ENCODE peak calls at places on chromosome 1, in nine cellular contexts. One of them, this sample, is unnamed.
A peak's percentile ranks its signal among the peaks of the same experiment; 100 is the strongest.

GRCh38 chr1:201436461-201436860 is 14.9 kb upstream of the TNNI1 start:
- DNase-seq in breast epithelium: no peak
- DNase-seq in stomach: no peak
- DNase-seq in GM23338: peak; percentile 78
- DNase-seq in H1: peak; percentile 63
- DNase-seq in esophagus muscularis mucosa: no peak
- DNase-seq in transverse colon: no peak
- DNase-seq in sigmoid colon: no peak
- DNase-seq in SK-N-SH: no peak
- DNase-seq in this sample: no peak

GRCh38 chr1:225554216-225554812 is 98.6 kb downstream of the ENAH start:
- DNase-seq in breast epithelium: no peak
- DNase-seq in esophagus muscularis mucosa: no peak
- DNase-seq in GM23338: peak; percentile 64
- DNase-seq in stomach: no peak
- DNase-seq in transverse colon: no peak
- DNase-seq in H1: no peak
- DNase-seq in SK-N-SH: peak; percentile 53
- DNase-seq in sigmoid colon: no peak
- DNase-seq in this sample: no peak

GRCh38 chr1:3537359-3537758 is 73.9 kb downstream of the MEGF6 start:
- DNase-seq in transverse colon: no peak
- DNase-seq in stomach: no peak
- DNase-seq in H1: no peak
- DNase-seq in GM23338: no peak
- DNase-seq in sigmoid colon: no peak
- DNase-seq in breast epithelium: no peak
- DNase-seq in SK-N-SH: no peak
- DNase-seq in esophagus muscularis mucosa: no peak
- DNase-seq in this sample: no peak

GRCh38 chr1:234214911-234215892 is 158.1 kb upstream of the COA6 start:
- DNase-seq in transverse colon: peak; percentile 13
- DNase-seq in breast epithelium: peak; percentile 80
- DNase-seq in GM23338: peak; percentile 76
- DNase-seq in H1: peak; percentile 73
- DNase-seq in stomach: peak; percentile 64
- DNase-seq in esophagus muscularis mucosa: no peak
- DNase-seq in SK-N-SH: no peak
- DNase-seq in sigmoid colon: no peak
- DNase-seq in this sample: no peak

GRCh38 chr1:165143437-165144065 is 213.0 kb downstream of the LMX1A start:
- DNase-seq in stomach: peak; percentile 32
- DNase-seq in sigmoid colon: no peak
- DNase-seq in esophagus muscularis mucosa: no peak
- DNase-seq in SK-N-SH: no peak
- DNase-seq in breast epithelium: no peak
- DNase-seq in GM23338: peak; percentile 62
- DNase-seq in transverse colon: peak; percentile 35
- DNase-seq in H1: peak; percentile 84
- DNase-seq in this sample: no peak

GRCh38 chr1:225882699-225883615 is 777 bp upstream of the TMEM63A start:
- DNase-seq in H1: no peak
- DNase-seq in breast epithelium: peak; percentile 24
- DNase-seq in transverse colon: peak; percentile 61
- DNase-seq in sigmoid colon: peak; percentile 81
- DNase-seq in esophagus muscularis mucosa: no peak
- DNase-seq in stomach: peak; percentile 73
- DNase-seq in GM23338: peak; percentile 65
- DNase-seq in SK-N-SH: peak; percentile 84
- DNase-seq in this sample: no peak

GRCh38 chr1:236502972-236503639 is 20.7 kb upstream of the LGALS8 start:
- DNase-seq in transverse colon: peak; percentile 63
- DNase-seq in stomach: peak; percentile 62
- DNase-seq in sigmoid colon: peak; percentile 68
- DNase-seq in breast epithelium: peak; percentile 50
- DNase-seq in H1: peak; percentile 76
- DNase-seq in SK-N-SH: no peak
- DNase-seq in GM23338: peak; percentile 89
- DNase-seq in esophagus muscularis mucosa: no peak
- DNase-seq in this sample: no peak

GRCh38 chr1:84613887-84614286 is 39.6 kb upstream of the CTBS start:
- DNase-seq in sigmoid colon: no peak
- DNase-seq in GM23338: no peak
- DNase-seq in H1: no peak
- DNase-seq in stomach: no peak
- DNase-seq in SK-N-SH: no peak
- DNase-seq in esophagus muscularis mucosa: peak; percentile 37
- DNase-seq in breast epithelium: no peak
- DNase-seq in transverse colon: no peak
- DNase-seq in this sample: no peak

GRCh38 chr1:209411491-209411929 is 172.0 kb upstream of the CAMK1G start:
- DNase-seq in stomach: no peak
- DNase-seq in H1: no peak
- DNase-seq in esophagus muscularis mucosa: no peak
- DNase-seq in sigmoid colon: no peak
- DNase-seq in GM23338: no peak
- DNase-seq in breast epithelium: peak; percentile 59
- DNase-seq in transverse colon: no peak
- DNase-seq in SK-N-SH: no peak
- DNase-seq in this sample: no peak

DNA sequence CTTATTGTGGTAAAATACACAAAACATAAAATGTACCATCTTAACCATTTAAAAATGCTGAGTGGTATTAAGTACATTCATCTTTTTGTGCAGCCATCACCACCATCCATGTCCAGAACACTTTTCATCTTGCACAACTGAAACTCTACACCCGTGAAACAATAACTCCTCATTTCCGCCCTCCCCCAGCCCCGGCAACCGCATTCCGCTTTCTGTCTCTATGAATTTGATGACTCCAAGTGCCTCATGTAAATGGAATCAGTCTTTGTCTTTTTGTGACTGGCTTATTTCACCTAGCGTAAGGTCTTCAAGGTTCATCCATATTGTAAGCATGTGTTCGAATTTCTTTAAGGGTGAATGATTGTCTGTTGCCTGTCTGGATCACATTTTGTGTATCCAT is 37.2 kb downstream of the SCCPDH start:
- DNase-seq in transverse colon: no peak
- DNase-seq in stomach: no peak
- DNase-seq in breast epithelium: no peak
- DNase-seq in H1: no peak
- DNase-seq in GM23338: no peak
- DNase-seq in esophagus muscularis mucosa: no peak
- DNase-seq in SK-N-SH: no peak
- DNase-seq in sigmoid colon: no peak
- DNase-seq in this sample: no peak
- H3K36me3 ChIP-seq in transverse colon: peaks cover 5% of the 10 kb centered on the region
- H3K36me3 ChIP-seq in stomach: peaks cover 7% of the 10 kb centered on the region
- H3K36me3 ChIP-seq in breast epithelium: no peaks in the 10 kb centered on the region
- H3K36me3 ChIP-seq in H1: no peaks in the 10 kb centered on the region
- H3K36me3 ChIP-seq in GM23338: peaks cover 4% of the 10 kb centered on the region
- H3K36me3 ChIP-seq in esophagus muscularis mucosa: peaks cover 10% of the 10 kb centered on the region
- H3K36me3 ChIP-seq in SK-N-SH: peaks cover 78% of the 10 kb centered on the region
- H3K36me3 ChIP-seq in sigmoid colon: peaks cover 25% of the 10 kb centered on the region
- H3K36me3 ChIP-seq in this sample: peaks cover 10% of the 10 kb centered on the region

GRCh38 chr1:43024905-43025304 is 66.2 kb upstream of the SLC2A1 start:
- DNase-seq in stomach: no peak
- DNase-seq in sigmoid colon: no peak
- DNase-seq in GM23338: no peak
- DNase-seq in transverse colon: no peak
- DNase-seq in SK-N-SH: no peak
- DNase-seq in H1: no peak
- DNase-seq in esophagus muscularis mucosa: no peak
- DNase-seq in breast epithelium: no peak
- DNase-seq in this sample: no peak

GRCh38 chr1:43019226-43019625 is 60.6 kb upstream of the SLC2A1 start:
- DNase-seq in H1: no peak
- DNase-seq in GM23338: no peak
- DNase-seq in breast epithelium: no peak
- DNase-seq in esophagus muscularis mucosa: no peak
- DNase-seq in SK-N-SH: no peak
- DNase-seq in stomach: no peak
- DNase-seq in sigmoid colon: no peak
- DNase-seq in transverse colon: no peak
- DNase-seq in this sample: no peak

GRCh38 chr1:43018091-43018490 is 59.4 kb upstream of the SLC2A1 start:
- DNase-seq in stomach: no peak
- DNase-seq in SK-N-SH: no peak
- DNase-seq in transverse colon: no peak
- DNase-seq in H1: no peak
- DNase-seq in esophagus muscularis mucosa: no peak
- DNase-seq in breast epithelium: no peak
- DNase-seq in GM23338: no peak
- DNase-seq in sigmoid colon: no peak
- DNase-seq in this sample: no peak

GRCh38 chr1:43021547-43022474 is 63.1 kb upstream of the SLC2A1 start:
- DNase-seq in H1: no peak
- DNase-seq in sigmoid colon: no peak
- DNase-seq in GM23338: no peak
- DNase-seq in stomach: no peak
- DNase-seq in esophagus muscularis mucosa: no peak
- DNase-seq in breast epithelium: peak; percentile 82
- DNase-seq in transverse colon: no peak
- DNase-seq in SK-N-SH: no peak
- DNase-seq in this sample: no peak
- H3K27ac ChIP-seq in H1: no peak overlapping the region
- H3K27ac ChIP-seq in sigmoid colon: no peak overlapping the region
- H3K27ac ChIP-seq in GM23338: no peak overlapping the region
- H3K27ac ChIP-seq in stomach: no peak overlapping the region
- H3K27ac ChIP-seq in esophagus muscularis mucosa: no peak overlapping the region
- H3K27ac ChIP-seq in breast epithelium: peak overlapping the region; percentile 77
- H3K27ac ChIP-seq in transverse colon: no peak overlapping the region
- H3K27ac ChIP-seq in SK-N-SH: no peak overlapping the region
- H3K27ac ChIP-seq in this sample: no peak overlapping the region

DNA sequence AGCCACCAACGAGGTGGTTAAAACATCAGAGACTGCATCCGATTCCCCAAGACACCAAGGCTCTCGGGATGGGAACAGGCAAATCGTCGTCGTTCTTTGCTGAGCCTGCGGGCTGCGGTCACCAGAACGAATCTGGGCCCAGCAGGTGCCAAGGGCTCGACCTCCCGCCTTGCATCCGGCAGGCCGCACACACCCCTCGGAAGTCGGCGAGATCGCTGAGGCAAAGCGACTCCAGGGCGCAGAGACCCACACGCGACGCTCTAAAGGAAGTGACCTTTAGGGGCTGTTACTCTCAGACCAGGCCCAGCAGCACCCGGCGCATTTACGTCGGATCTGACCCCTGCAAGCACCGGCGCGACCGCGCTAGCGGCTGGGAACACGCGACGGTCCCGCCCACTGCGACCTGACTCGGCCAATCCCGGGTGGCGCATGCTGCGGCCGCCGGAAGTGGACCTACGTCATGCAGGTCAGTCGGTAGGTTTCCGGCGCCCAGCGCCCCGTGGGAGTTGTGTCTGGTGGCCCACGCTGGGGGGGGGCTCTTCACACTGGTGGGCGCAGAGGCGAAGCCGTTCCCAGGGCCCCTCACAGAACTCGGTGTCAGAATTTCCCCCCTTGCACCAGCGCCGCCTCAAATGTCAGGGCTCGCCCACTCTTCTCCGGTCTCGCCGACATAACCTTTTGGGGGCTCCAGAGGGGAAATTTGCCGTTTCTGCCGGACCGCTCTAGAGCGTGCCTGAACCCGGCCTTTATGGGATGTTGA is 7.5 kb upstream of the PARK7 start:
- DNase-seq in transverse colon: peak; percentile 96
- DNase-seq in SK-N-SH: peak; percentile 96
- DNase-seq in stomach: peak; percentile 96
- DNase-seq in breast epithelium: peak; percentile 91
- DNase-seq in sigmoid colon: peak; percentile 98
- DNase-seq in esophagus muscularis mucosa: peak; percentile 98
- DNase-seq in H1: peak; percentile 83
- DNase-seq in GM23338: peak; percentile 80
- DNase-seq in this sample: no peak
- TF ChIP-seq POLR2AphosphoS5 in transverse colon: peak; percentile 89
- TF ChIP-seq POLR2AphosphoS5 in SK-N-SH: peak; percentile 80
- TF ChIP-seq POLR2AphosphoS5 in stomach: peak; percentile 96
- TF ChIP-seq POLR2AphosphoS5 in breast epithelium: peak; percentile 82
- TF ChIP-seq POLR2AphosphoS5 in sigmoid colon: peak; percentile 93
- TF ChIP-seq POLR2AphosphoS5 in esophagus muscularis mucosa: peak; percentile 91
- TF ChIP-seq POLR2AphosphoS5 in H1: no peak
- TF ChIP-seq POLR2AphosphoS5 in GM23338: peak; percentile 51
- TF ChIP-seq POLR2AphosphoS5 in this sample: no peak

DNA sequence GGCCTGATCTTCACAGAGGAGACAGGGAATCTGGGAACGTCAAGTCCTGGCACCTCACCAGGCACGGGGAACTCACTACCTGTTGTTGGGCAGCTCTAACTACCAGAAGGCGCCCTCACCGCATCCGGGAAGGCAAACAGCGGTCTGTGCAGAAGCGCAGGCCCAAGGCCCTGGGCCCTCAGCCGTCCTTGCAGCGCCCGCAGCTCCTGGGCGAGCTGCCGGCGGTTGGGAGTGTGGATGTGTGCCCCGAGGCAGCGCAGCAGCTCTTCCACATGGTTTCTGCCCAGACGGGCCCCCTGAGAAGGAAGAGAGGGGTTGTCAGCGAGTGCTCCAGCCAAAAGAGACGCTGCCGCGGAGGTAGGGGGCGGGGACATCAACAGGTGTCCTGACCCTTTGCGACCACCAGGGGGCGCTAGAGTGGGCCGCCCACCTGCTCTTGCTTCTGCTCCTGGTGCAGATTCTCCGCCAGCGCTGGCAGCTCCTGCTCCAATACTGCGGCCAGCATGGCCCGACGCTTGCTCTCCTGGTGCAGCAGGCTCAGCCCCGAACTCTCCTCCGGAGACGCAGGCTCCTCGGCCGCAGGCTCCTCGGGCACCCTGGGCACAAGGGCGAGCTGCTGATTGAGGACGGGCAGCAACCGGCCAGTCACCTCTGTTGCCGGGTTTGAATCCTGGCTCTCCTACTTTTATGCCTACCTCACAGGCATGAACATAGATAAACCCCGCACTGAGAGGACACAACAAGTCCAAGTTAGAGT is 9.3 kb downstream of the MAP3K6 start:
- DNase-seq in SK-N-SH: peak; percentile 97
- DNase-seq in sigmoid colon: peak; percentile 90
- DNase-seq in H1: peak; percentile 94
- DNase-seq in GM23338: peak; percentile 87
- DNase-seq in transverse colon: peak; percentile 80
- DNase-seq in breast epithelium: peak; percentile 65
- DNase-seq in esophagus muscularis mucosa: no peak
- DNase-seq in stomach: peak; percentile 87
- DNase-seq in this sample: no peak
- H3K36me3 ChIP-seq in SK-N-SH: peaks cover 21% of the 10 kb centered on the region
- H3K36me3 ChIP-seq in sigmoid colon: peaks cover 64% of the 10 kb centered on the region
- H3K36me3 ChIP-seq in H1: no peaks in the 10 kb centered on the region
- H3K36me3 ChIP-seq in GM23338: no peaks in the 10 kb centered on the region
- H3K36me3 ChIP-seq in transverse colon: no peaks in the 10 kb centered on the region
- H3K36me3 ChIP-seq in breast epithelium: no peaks in the 10 kb centered on the region
- H3K36me3 ChIP-seq in esophagus muscularis mucosa: peaks cover 73% of the 10 kb centered on the region
- H3K36me3 ChIP-seq in stomach: peaks cover 49% of the 10 kb centered on the region
- H3K36me3 ChIP-seq in this sample: no peaks in the 10 kb centered on the region